ENCODE peak calls at places on chromosomes 4 and X, in eight cellular contexts. N is H9, M is fibroblast of lung, P is colonic mucosa, U is mesendoderm, O is SK-N-MC, B is astrocyte, Q is IMR-90. E is an unnamed sample.

GRCh38 chr4:93748380-93748779 is 80.2 kb upstream of the ATOH1 start:
- DNase-seq in B (no peak), M (no peak), Q (no peak), O (peak), P (no peak), N (no peak), U (no peak), E (no peak)

GRCh38 chr4:10982305-10982704 is 297.7 kb upstream of the CLNK start:
- DNase-seq in M (no peak), U (peak), B (no peak), Q (no peak), P (no peak), N (peak), O (no peak), E (no peak)

GRCh38 chr4:185040523-185040922 is 22.2 kb downstream of the HELT start:
- DNase-seq in P (no peak), B (no peak), O (no peak), M (no peak), N (no peak), Q (no peak), U (peak), E (no peak)

GRCh38 chrX:11464360-11464759 is 171.1 kb downstream of the AMELX start:
- DNase-seq in O (no peak), Q (no peak), M (no peak), U (no peak), P (no peak), B (no peak), N (no peak), E (no peak)

GRCh38 chrX:151996329-151996728 is 21.9 kb upstream of the GABRE start:
- DNase-seq in B (no peak), Q (no peak), P (no peak), N (no peak), U (no peak), M (no peak), O (no peak), E (no peak)

GRCh38 chr4:156422576-156422975 is 468.9 kb upstream of the CTSO start:
- DNase-seq in B (no peak), N (no peak), O (no peak), U (no peak), Q (no peak), P (no peak), M (peak), E (no peak)

GRCh38 chr4:185797596-185797995 is 14.4 kb downstream of the SORBS2 start:
- DNase-seq in M (no peak), O (no peak), P (no peak), U (no peak), Q (no peak), B (no peak), N (no peak), E (no peak)

GRCh38 chrX:72060196-72060974 is 71.3 kb downstream of the RTL5 start:
- DNase-seq in M (no peak), N (peak), U (peak), B (no peak), Q (peak), O (no peak), P (no peak), E (no peak)

GRCh38 chr4:110742148-110742547 is 119.3 kb upstream of the PITX2 start:
- DNase-seq in U (no peak), O (no peak), Q (peak), P (no peak), M (no peak), N (no peak), B (peak), E (no peak)

GRCh38 chrX:149453911-149454820 is 50.9 kb downstream of the IDS start:
- DNase-seq in M (peak), Q (no peak), B (no peak), P (no peak), O (no peak), U (no peak), N (no peak), E (no peak)

GRCh38 chr4:69057620-69058409 is 38.5 kb upstream of the UGT2B7 start:
- DNase-seq in N (peak), U (peak), O (no peak), Q (peak), B (no peak), P (peak), M (peak), E (no peak)

GRCh38 chr4:82705881-82706280 is 92.7 kb downstream of the SCD5 start:
- DNase-seq in N (no peak), M (no peak), P (no peak), Q (no peak), B (peak), O (no peak), U (no peak), E (no peak)

GRCh38 chrX:10922158-10922557 is 189.0 kb upstream of the HCCS start:
- DNase-seq in U (peak), B (peak), P (no peak), N (no peak), O (peak), Q (peak), M (peak), E (no peak)

GRCh38 chrX:130108647-130109428 is 1.5 kb downstream of the ELF4 start:
- DNase-seq in M (no peak), B (no peak), P (peak), U (peak), Q (no peak), O (no peak), N (no peak), E (peak)

GRCh38 chrX:283115-283845 is 2.1 kb downstream of the PLCXD1 start:
- DNase-seq in B (peak), Q (peak), U (peak), N (peak), M (peak), O (peak), P (peak), E (peak)

GRCh38 chrX:40310016-40310415 is 212.3 kb upstream of the BCOR start:
- DNase-seq in N (no peak), U (no peak), B (no peak), O (no peak), M (no peak), P (no peak), Q (no peak), E (no peak)

GRCh38 chr4:152398060-152398459 is 137.8 kb downstream of the FBXW7 start:
- DNase-seq in O (no peak), N (no peak), B (no peak), M (peak), U (no peak), Q (peak), P (no peak), E (no peak)

GRCh38 chrX:155027509-155028066 is 944 bp downstream of the FUNDC2 start:
- DNase-seq in O (peak), P (peak), N (no peak), U (peak), Q (peak), B (peak), M (peak), E (no peak)

GRCh38 chr4:15665738-15666365 is 10.7 kb upstream of the FBXL5 start:
- DNase-seq in U (no peak), O (no peak), Q (peak), B (peak), P (peak), M (no peak), N (no peak), E (no peak)

GRCh38 chr4:8157496-8157895 is 1.1 kb downstream of the ABLIM2 start:
- DNase-seq in Q (no peak), U (no peak), M (no peak), B (no peak), N (peak), O (no peak), P (no peak), E (peak)

GRCh38 chr4:8159522-8160232 is 1.1 kb upstream of the ABLIM2 start:
- DNase-seq in P (no peak), Q (no peak), O (no peak), B (no peak), U (no peak), N (no peak), M (no peak), E (peak)

GRCh38 chr4:8156617-8157016 is 2.0 kb downstream of the ABLIM2 start:
- DNase-seq in Q (no peak), P (no peak), M (no peak), U (no peak), B (no peak), N (no peak), O (no peak), E (peak)

GRCh38 chr4:8158710-8159521 is at the start of gene ABLIM2:
- DNase-seq in N (peak), U (peak), P (peak), O (peak), Q (peak), B (peak), M (peak), E (peak)

DNA sequence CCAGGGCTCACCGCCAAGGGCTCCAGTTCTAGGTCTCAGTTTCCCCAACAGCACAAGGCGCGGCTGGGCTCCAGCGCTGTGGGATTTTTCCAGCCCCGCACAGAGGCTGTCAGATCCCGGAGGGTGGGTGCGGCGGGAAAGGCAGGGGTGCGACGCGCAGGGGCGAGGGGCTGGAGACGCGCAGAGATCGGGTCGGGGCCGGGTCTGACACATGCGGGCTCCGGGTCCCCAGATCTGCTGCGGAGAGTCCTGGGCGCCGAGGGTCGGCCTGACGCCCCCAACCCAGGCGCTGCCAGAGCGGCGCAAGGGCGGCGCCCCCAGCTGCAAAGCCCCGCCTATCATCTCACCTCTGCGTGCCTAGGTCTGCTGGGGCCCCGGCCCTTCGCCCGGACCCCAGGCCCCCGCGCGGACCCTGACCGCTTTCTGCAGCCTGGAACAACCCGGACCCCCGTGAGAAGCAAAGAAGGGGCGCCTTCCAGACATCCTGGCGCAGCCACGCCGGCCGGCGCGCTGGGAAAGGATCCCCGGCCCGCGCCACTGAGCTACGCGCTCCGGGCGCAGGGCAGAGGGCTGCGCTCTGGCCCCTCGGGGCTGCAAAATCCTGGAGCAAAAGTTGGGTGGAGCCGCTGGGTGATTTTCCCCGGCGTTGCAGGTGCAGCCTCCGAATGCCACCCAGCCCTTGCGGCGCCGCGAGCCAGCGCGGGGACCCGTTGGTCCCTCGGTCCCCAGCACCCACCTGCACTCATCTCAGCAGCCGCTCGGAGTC is 486 bp downstream of the ABLIM2 start:
- DNase-seq in P (no peak), B (no peak), U (no peak), Q (no peak), N (no peak), O (no peak), M (no peak), E (no peak)
- H3K9ac ChIP-seq in P (peak), B (no peak), U (no peak), Q (no peak), N (no peak), O (no peak), M (no peak), E (no peak)

GRCh38 chr4:23887989-23888388 is 1.9 kb downstream of the PPARGC1A start:
- DNase-seq in Q (no peak), O (no peak), B (no peak), N (no peak), U (no peak), P (no peak), M (no peak), E (no peak)
- H3K9ac ChIP-seq in Q (no peak), O (no peak), B (peak), N (no peak), U (no peak), P (no peak), M (no peak), E (peak)

GRCh38 chrX:133081990-133082389 is 14.9 kb downstream of the USP26 start:
- DNase-seq in B (no peak), N (no peak), O (no peak), P (no peak), U (no peak), Q (no peak), M (no peak), E (no peak)
- H3K9ac ChIP-seq in B (no peak), N (no peak), O (no peak), P (no peak), U (no peak), Q (no peak), M (no peak), E (no peak)

DNA sequence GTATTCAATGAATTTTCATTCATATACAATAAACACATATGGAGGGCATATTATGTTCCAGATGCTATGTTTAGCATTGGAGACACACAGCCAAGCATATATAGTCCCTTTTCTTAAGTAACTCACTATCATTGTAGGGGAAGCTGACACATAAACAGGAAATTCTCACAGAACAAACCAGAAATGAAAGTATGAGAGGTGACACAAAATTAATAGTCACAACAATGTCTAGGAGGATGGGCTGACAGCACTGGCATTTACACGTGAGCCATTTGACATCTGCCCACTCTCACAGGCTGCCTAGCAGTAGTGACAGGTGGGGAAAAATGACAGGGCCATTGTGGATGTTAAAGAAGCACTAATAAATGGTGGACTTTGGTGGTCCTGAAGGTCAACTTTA is 2.6 kb upstream of the CNOT6L start:
- DNase-seq in P (no peak), N (no peak), U (no peak), O (no peak), Q (no peak), M (no peak), B (no peak), E (no peak)
- H3K9ac ChIP-seq in P (no peak), N (no peak), U (no peak), O (no peak), Q (no peak), M (no peak), B (no peak), E (no peak)

GRCh38 chr4:154041595-154042086 is 252.8 kb upstream of the SFRP2 start:
- DNase-seq in Q (no peak), P (no peak), N (no peak), O (no peak), B (no peak), M (no peak), U (no peak), E (no peak)

GRCh38 chr4:154032914-154033313 is 244.0 kb upstream of the SFRP2 start:
- DNase-seq in B (no peak), P (no peak), M (no peak), O (no peak), U (no peak), N (no peak), Q (no peak), E (no peak)

GRCh38 chr4:154033921-154034320 is 245.0 kb upstream of the SFRP2 start:
- DNase-seq in B (no peak), O (no peak), M (no peak), Q (no peak), P (no peak), U (no peak), N (no peak), E (no peak)

GRCh38 chr4:154039435-154040061 is 250.7 kb upstream of the SFRP2 start:
- DNase-seq in M (no peak), O (peak), P (no peak), N (no peak), B (no peak), Q (no peak), U (no peak), E (no peak)

DNA sequence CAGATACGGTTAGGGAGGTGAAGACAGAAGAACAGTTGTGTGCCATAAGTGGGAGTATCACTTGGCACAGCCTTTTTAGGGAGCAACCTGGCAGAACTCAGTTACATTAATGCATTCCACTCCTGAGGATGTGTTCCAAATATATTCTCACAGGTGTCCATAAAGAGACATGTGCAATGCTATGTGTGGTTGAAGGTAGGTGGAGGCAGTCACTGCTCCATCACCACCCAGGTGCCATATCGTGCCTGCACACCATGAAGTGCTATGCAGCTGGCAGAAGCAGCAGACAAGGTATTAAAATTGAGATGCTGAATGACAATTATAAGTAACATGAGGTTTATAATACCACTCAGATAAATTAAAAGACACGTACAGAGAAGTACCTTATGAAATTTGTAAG is 248.0 kb upstream of the SFRP2 start:
- DNase-seq in B (no peak), O (no peak), M (no peak), N (no peak), U (no peak), P (no peak), Q (no peak), E (no peak)
- H3K9ac ChIP-seq in B (no peak), O (no peak), M (no peak), N (no peak), U (no peak), P (no peak), Q (no peak), E (no peak)